ENCODE peak calls at places on chromosome 14, in ten cellular contexts. One of them, this sample, is unnamed.
A peak's percentile ranks its signal among the peaks of the same experiment; 100 is the strongest.

GRCh38 chr14:84814391-84814790 is 715.6 kb upstream of the FLRT2 start:
- DNase-seq in esophagus squamous epithelium: no peak
- DNase-seq in cerebellar cortex: no peak
- DNase-seq in choroid plexus epithelial cell: no peak
- DNase-seq in head of caudate nucleus: no peak
- DNase-seq in C1 segment of cervical spinal cord: no peak
- DNase-seq in NCI-H1105: no peak
- DNase-seq in spleen: no peak
- DNase-seq in A549: no peak
- DNase-seq in GM03348: no peak
- DNase-seq in this sample: no peak

GRCh38 chr14:63499701-63500250 is 43.4 kb downstream of the PPP2R5E start:
- DNase-seq in esophagus squamous epithelium: no peak
- DNase-seq in cerebellar cortex: no peak
- DNase-seq in choroid plexus epithelial cell: peak; percentile 45
- DNase-seq in head of caudate nucleus: no peak
- DNase-seq in C1 segment of cervical spinal cord: no peak
- DNase-seq in NCI-H1105: no peak
- DNase-seq in spleen: no peak
- DNase-seq in A549: no peak
- DNase-seq in GM03348: peak; percentile 85
- DNase-seq in this sample: no peak

GRCh38 chr14:46344327-46344937 is 307.1 kb downstream of the RPL10L start:
- DNase-seq in esophagus squamous epithelium: no peak
- DNase-seq in cerebellar cortex: peak; percentile 7
- DNase-seq in choroid plexus epithelial cell: peak; percentile 28
- DNase-seq in head of caudate nucleus: no peak
- DNase-seq in C1 segment of cervical spinal cord: no peak
- DNase-seq in NCI-H1105: peak; percentile 30
- DNase-seq in spleen: no peak
- DNase-seq in A549: peak; percentile 31
- DNase-seq in GM03348: peak; percentile 5
- DNase-seq in this sample: no peak

GRCh38 chr14:39491134-39491541 is 58.9 kb upstream of the FBXO33 start:
- DNase-seq in esophagus squamous epithelium: no peak
- DNase-seq in cerebellar cortex: peak; percentile 41
- DNase-seq in choroid plexus epithelial cell: peak; percentile 53
- DNase-seq in head of caudate nucleus: no peak
- DNase-seq in C1 segment of cervical spinal cord: no peak
- DNase-seq in NCI-H1105: peak; percentile 17
- DNase-seq in spleen: no peak
- DNase-seq in A549: peak; percentile 35
- DNase-seq in GM03348: peak; percentile 22
- DNase-seq in this sample: no peak

GRCh38 chr14:35234007-35234406 is 58.2 kb upstream of the PSMA6 start:
- DNase-seq in esophagus squamous epithelium: no peak
- DNase-seq in cerebellar cortex: no peak
- DNase-seq in choroid plexus epithelial cell: peak; percentile 78
- DNase-seq in head of caudate nucleus: no peak
- DNase-seq in C1 segment of cervical spinal cord: no peak
- DNase-seq in NCI-H1105: no peak
- DNase-seq in spleen: no peak
- DNase-seq in A549: no peak
- DNase-seq in GM03348: peak; percentile 37
- DNase-seq in this sample: no peak

GRCh38 chr14:32513571-32514009 is 184.5 kb downstream of the AKAP6 start:
- DNase-seq in esophagus squamous epithelium: no peak
- DNase-seq in cerebellar cortex: no peak
- DNase-seq in choroid plexus epithelial cell: peak; percentile 58
- DNase-seq in head of caudate nucleus: no peak
- DNase-seq in C1 segment of cervical spinal cord: no peak
- DNase-seq in NCI-H1105: no peak
- DNase-seq in spleen: no peak
- DNase-seq in A549: no peak
- DNase-seq in GM03348: no peak
- DNase-seq in this sample: no peak

GRCh38 chr14:89401241-89401640 is 15.8 kb downstream of the FOXN3 start:
- DNase-seq in esophagus squamous epithelium: no peak
- DNase-seq in cerebellar cortex: no peak
- DNase-seq in choroid plexus epithelial cell: no peak
- DNase-seq in head of caudate nucleus: no peak
- DNase-seq in C1 segment of cervical spinal cord: no peak
- DNase-seq in NCI-H1105: no peak
- DNase-seq in spleen: no peak
- DNase-seq in A549: no peak
- DNase-seq in GM03348: no peak
- DNase-seq in this sample: peak; percentile 12

GRCh38 chr14:99447739-99448138 is 32.9 kb downstream of the SETD3 start:
- DNase-seq in esophagus squamous epithelium: no peak
- DNase-seq in cerebellar cortex: no peak
- DNase-seq in choroid plexus epithelial cell: no peak
- DNase-seq in head of caudate nucleus: no peak
- DNase-seq in C1 segment of cervical spinal cord: no peak
- DNase-seq in NCI-H1105: no peak
- DNase-seq in spleen: no peak
- DNase-seq in A549: no peak
- DNase-seq in GM03348: no peak
- DNase-seq in this sample: no peak

GRCh38 chr14:68882235-68882634 is 89.4 kb upstream of the ZFP36L1 start:
- DNase-seq in esophagus squamous epithelium: no peak
- DNase-seq in cerebellar cortex: no peak
- DNase-seq in choroid plexus epithelial cell: no peak
- DNase-seq in head of caudate nucleus: no peak
- DNase-seq in C1 segment of cervical spinal cord: no peak
- DNase-seq in NCI-H1105: no peak
- DNase-seq in spleen: no peak
- DNase-seq in A549: no peak
- DNase-seq in GM03348: no peak
- DNase-seq in this sample: no peak

GRCh38 chr14:91911474-91912032 is 35.9 kb downstream of the FBLN5 start:
- DNase-seq in esophagus squamous epithelium: no peak
- DNase-seq in cerebellar cortex: peak; percentile 37
- DNase-seq in choroid plexus epithelial cell: peak; percentile 74
- DNase-seq in head of caudate nucleus: peak; percentile 51
- DNase-seq in C1 segment of cervical spinal cord: no peak
- DNase-seq in NCI-H1105: peak; percentile 15
- DNase-seq in spleen: no peak
- DNase-seq in A549: peak; percentile 68
- DNase-seq in GM03348: peak; percentile 26
- DNase-seq in this sample: no peak

GRCh38 chr14:106831322-106831720 is 1304.9 kb downstream of the TMEM121 start:
- DNase-seq in esophagus squamous epithelium: no peak
- DNase-seq in cerebellar cortex: no peak
- DNase-seq in choroid plexus epithelial cell: peak; percentile 0
- DNase-seq in head of caudate nucleus: no peak
- DNase-seq in C1 segment of cervical spinal cord: no peak
- DNase-seq in NCI-H1105: no peak
- DNase-seq in spleen: peak; percentile 81
- DNase-seq in A549: peak; percentile 75
- DNase-seq in GM03348: no peak
- DNase-seq in this sample: no peak

GRCh38 chr14:100106260-100106659 is 41.0 kb downstream of the EVL start:
- DNase-seq in esophagus squamous epithelium: no peak
- DNase-seq in cerebellar cortex: no peak
- DNase-seq in choroid plexus epithelial cell: no peak
- DNase-seq in head of caudate nucleus: no peak
- DNase-seq in C1 segment of cervical spinal cord: no peak
- DNase-seq in NCI-H1105: no peak
- DNase-seq in spleen: no peak
- DNase-seq in A549: no peak
- DNase-seq in GM03348: no peak
- DNase-seq in this sample: no peak

GRCh38 chr14:75461755-75462349 is 34.0 kb downstream of the JDP2 start:
- DNase-seq in esophagus squamous epithelium: no peak
- DNase-seq in cerebellar cortex: no peak
- DNase-seq in choroid plexus epithelial cell: no peak
- DNase-seq in head of caudate nucleus: no peak
- DNase-seq in C1 segment of cervical spinal cord: no peak
- DNase-seq in NCI-H1105: no peak
- DNase-seq in spleen: no peak
- DNase-seq in A549: no peak
- DNase-seq in GM03348: no peak
- DNase-seq in this sample: no peak

GRCh38 chr14:50668008-50668851 is at the start of gene SAV1:
- DNase-seq in esophagus squamous epithelium: no peak
- DNase-seq in cerebellar cortex: peak; percentile 86
- DNase-seq in choroid plexus epithelial cell: peak; percentile 86
- DNase-seq in head of caudate nucleus: peak; percentile 84
- DNase-seq in C1 segment of cervical spinal cord: peak; percentile 87
- DNase-seq in NCI-H1105: peak; percentile 82
- DNase-seq in spleen: peak; percentile 95
- DNase-seq in A549: peak; percentile 83
- DNase-seq in GM03348: peak; percentile 88
- DNase-seq in this sample: peak; percentile 78

GRCh38 chr14:24132061-24132685 is 1.7 kb downstream of the FITM1 start:
- DNase-seq in esophagus squamous epithelium: no peak
- DNase-seq in cerebellar cortex: no peak
- DNase-seq in choroid plexus epithelial cell: no peak
- DNase-seq in head of caudate nucleus: no peak
- DNase-seq in C1 segment of cervical spinal cord: no peak
- DNase-seq in NCI-H1105: peak; percentile 55
- DNase-seq in spleen: peak; percentile 83
- DNase-seq in A549: no peak
- DNase-seq in GM03348: no peak
- DNase-seq in this sample: peak; percentile 77

GRCh38 chr14:99649219-99649618 is 4.3 kb downstream of the HHIPL1 start:
- DNase-seq in esophagus squamous epithelium: no peak
- DNase-seq in cerebellar cortex: no peak
- DNase-seq in choroid plexus epithelial cell: peak; percentile 67
- DNase-seq in head of caudate nucleus: no peak
- DNase-seq in C1 segment of cervical spinal cord: no peak
- DNase-seq in NCI-H1105: no peak
- DNase-seq in spleen: no peak
- DNase-seq in A549: no peak
- DNase-seq in GM03348: peak; percentile 55
- DNase-seq in this sample: no peak

GRCh38 chr14:32939254-32940065 is 781 bp downstream of the NPAS3 start:
- DNase-seq in esophagus squamous epithelium: no peak
- DNase-seq in cerebellar cortex: no peak
- DNase-seq in choroid plexus epithelial cell: peak; percentile 79
- DNase-seq in head of caudate nucleus: peak; percentile 80
- DNase-seq in C1 segment of cervical spinal cord: no peak
- DNase-seq in NCI-H1105: peak; percentile 60
- DNase-seq in spleen: peak; percentile 83
- DNase-seq in A549: no peak
- DNase-seq in GM03348: peak; percentile 94
- DNase-seq in this sample: peak; percentile 68

GRCh38 chr14:31336646-31337045 is 83.7 kb downstream of the HEATR5A start:
- DNase-seq in esophagus squamous epithelium: no peak
- DNase-seq in cerebellar cortex: no peak
- DNase-seq in choroid plexus epithelial cell: peak; percentile 86
- DNase-seq in head of caudate nucleus: no peak
- DNase-seq in C1 segment of cervical spinal cord: no peak
- DNase-seq in NCI-H1105: no peak
- DNase-seq in spleen: no peak
- DNase-seq in A549: peak; percentile 18
- DNase-seq in GM03348: no peak
- DNase-seq in this sample: no peak

GRCh38 chr14:69996197-69996596 is 117.0 kb downstream of the SMOC1 start:
- DNase-seq in esophagus squamous epithelium: no peak
- DNase-seq in cerebellar cortex: no peak
- DNase-seq in choroid plexus epithelial cell: peak; percentile 69
- DNase-seq in head of caudate nucleus: no peak
- DNase-seq in C1 segment of cervical spinal cord: no peak
- DNase-seq in NCI-H1105: no peak
- DNase-seq in spleen: no peak
- DNase-seq in A549: peak; percentile 65
- DNase-seq in GM03348: no peak
- DNase-seq in this sample: no peak

GRCh38 chr14:20177433-20177974 is 13.2 kb upstream of the OR11G2 start:
- DNase-seq in esophagus squamous epithelium: no peak
- DNase-seq in cerebellar cortex: no peak
- DNase-seq in choroid plexus epithelial cell: no peak
- DNase-seq in head of caudate nucleus: no peak
- DNase-seq in C1 segment of cervical spinal cord: no peak
- DNase-seq in NCI-H1105: no peak
- DNase-seq in spleen: no peak
- DNase-seq in A549: no peak
- DNase-seq in GM03348: no peak
- DNase-seq in this sample: no peak

GRCh38 chr14:53538316-53538851 is 385.3 kb upstream of the DDHD1 start:
- DNase-seq in esophagus squamous epithelium: no peak
- DNase-seq in cerebellar cortex: no peak
- DNase-seq in choroid plexus epithelial cell: peak; percentile 7
- DNase-seq in head of caudate nucleus: no peak
- DNase-seq in C1 segment of cervical spinal cord: no peak
- DNase-seq in NCI-H1105: no peak
- DNase-seq in spleen: no peak
- DNase-seq in A549: no peak
- DNase-seq in GM03348: no peak
- DNase-seq in this sample: no peak

GRCh38 chr14:64117671-64118402 is 176.3 kb downstream of the ESR2 start:
- DNase-seq in esophagus squamous epithelium: no peak
- DNase-seq in cerebellar cortex: no peak
- DNase-seq in choroid plexus epithelial cell: peak; percentile 7
- DNase-seq in head of caudate nucleus: no peak
- DNase-seq in C1 segment of cervical spinal cord: no peak
- DNase-seq in NCI-H1105: no peak
- DNase-seq in spleen: no peak
- DNase-seq in A549: peak; percentile 19
- DNase-seq in GM03348: peak; percentile 17
- DNase-seq in this sample: no peak

GRCh38 chr14:59422069-59422881 is 42.9 kb downstream of the GPR135 start:
- DNase-seq in esophagus squamous epithelium: no peak
- DNase-seq in cerebellar cortex: no peak
- DNase-seq in choroid plexus epithelial cell: no peak
- DNase-seq in head of caudate nucleus: no peak
- DNase-seq in C1 segment of cervical spinal cord: no peak
- DNase-seq in NCI-H1105: peak; percentile 26
- DNase-seq in spleen: no peak
- DNase-seq in A549: no peak
- DNase-seq in GM03348: no peak
- DNase-seq in this sample: no peak

GRCh38 chr14:75427126-75427481 is 718 bp upstream of the JDP2 start:
- DNase-seq in esophagus squamous epithelium: no peak
- DNase-seq in cerebellar cortex: no peak
- DNase-seq in choroid plexus epithelial cell: no peak
- DNase-seq in head of caudate nucleus: peak; percentile 29
- DNase-seq in C1 segment of cervical spinal cord: no peak
- DNase-seq in NCI-H1105: no peak
- DNase-seq in spleen: peak; percentile 88
- DNase-seq in A549: no peak
- DNase-seq in GM03348: no peak
- DNase-seq in this sample: no peak

GRCh38 chr14:20327005-20327869 is 5.8 kb downstream of the CCNB1IP1 start:
- DNase-seq in esophagus squamous epithelium: no peak
- DNase-seq in cerebellar cortex: peak; percentile 86
- DNase-seq in choroid plexus epithelial cell: peak; percentile 82
- DNase-seq in head of caudate nucleus: no peak
- DNase-seq in C1 segment of cervical spinal cord: peak; percentile 39
- DNase-seq in NCI-H1105: peak; percentile 47
- DNase-seq in spleen: no peak
- DNase-seq in A549: peak; percentile 74
- DNase-seq in GM03348: peak; percentile 59
- DNase-seq in this sample: no peak

GRCh38 chr14:73741876-73742519 is 27.8 kb upstream of the PNMA1 start:
- DNase-seq in esophagus squamous epithelium: no peak
- DNase-seq in cerebellar cortex: no peak
- DNase-seq in choroid plexus epithelial cell: no peak
- DNase-seq in head of caudate nucleus: peak; percentile 70
- DNase-seq in C1 segment of cervical spinal cord: peak; percentile 10
- DNase-seq in NCI-H1105: no peak
- DNase-seq in spleen: peak; percentile 79
- DNase-seq in A549: no peak
- DNase-seq in GM03348: no peak
- DNase-seq in this sample: no peak

GRCh38 chr14:103133213-103134140 is 10.2 kb downstream of the TNFAIP2 start:
- DNase-seq in esophagus squamous epithelium: no peak
- DNase-seq in cerebellar cortex: no peak
- DNase-seq in choroid plexus epithelial cell: no peak
- DNase-seq in head of caudate nucleus: no peak
- DNase-seq in C1 segment of cervical spinal cord: no peak
- DNase-seq in NCI-H1105: no peak
- DNase-seq in spleen: no peak
- DNase-seq in A549: no peak
- DNase-seq in GM03348: no peak
- DNase-seq in this sample: no peak

GRCh38 chr14:105199093-105199492 is 18.0 kb upstream of the NUDT14 start:
- DNase-seq in esophagus squamous epithelium: no peak
- DNase-seq in cerebellar cortex: no peak
- DNase-seq in choroid plexus epithelial cell: peak; percentile 84
- DNase-seq in head of caudate nucleus: no peak
- DNase-seq in C1 segment of cervical spinal cord: no peak
- DNase-seq in NCI-H1105: no peak
- DNase-seq in spleen: no peak
- DNase-seq in A549: no peak
- DNase-seq in GM03348: no peak
- DNase-seq in this sample: no peak

This sample was measured in posterior cingulate gyrus.